ENCODE peak calls at places on chromosomes 16 and 17, in eight cellular contexts. E is bronchial epithelial cell; V is stimulated activated effector memory CD8-positive, alpha-beta T cell treated with anti-CD3 and anti-CD28 coated beads, Interleukin-12 subunit alpha, Interleukin-12 subunit beta, amount 100 ng/mL, for 72 hours; K is stimulated activated CD4-positive, alpha-beta T cell treated with anti-CD3 and anti-CD28 coated beads, Interleukin-15, amount 100 ng/mL, for 1 hour; L is heart right ventricle; O is stimulated activated naive CD4-positive, alpha-beta T cell; R is effector memory CD4-positive, alpha-beta T cell; Q is activated T-helper 1 cell treated with anti-CD3 and anti-CD28 coated beads, Interleukin-12 subunit alpha, Interleukin-12 subunit beta, Interleukin-2, Interleukin-4 antibody, amounts not matched to agents 30 ng/mL and 10 ng/mL and 1 ng/mL, durations not matched to agents 14 hours and 24 hours and 36 hours. H is an unnamed sample.

GRCh38 chr17:67829331-67829730 is 4.0 kb downstream of the BPTF start:
- DNase-seq in E (peak; percentile 70), V (no peak), K (peak; percentile 22), L (no peak), O (peak; percentile 23), R (peak; percentile 17), Q (peak; percentile 11), H (no peak)

GRCh38 chr17:7932483-7932891 is 481 bp downstream of the CNTROB start:
- DNase-seq in E (peak; percentile 18), V (no peak), K (no peak), L (no peak), O (no peak), R (no peak), Q (peak; percentile 16), H (peak; percentile 57)

GRCh38 chr17:75313941-75314550 is 24.8 kb upstream of the SLC25A19 start:
- DNase-seq in E (peak; percentile 31), V (no peak), K (no peak), L (no peak), O (no peak), R (no peak), Q (no peak), H (no peak)

GRCh38 chr17:50177476-50177875 is 11.7 kb downstream of the SGCA start:
- DNase-seq in E (peak; percentile 75), V (no peak), K (no peak), L (no peak), O (no peak), R (no peak), Q (no peak), H (no peak)

GRCh38 chr17:1970843-1971384 is 54.2 kb downstream of the RTN4RL1 start:
- DNase-seq in E (no peak), V (no peak), K (no peak), L (no peak), O (no peak), R (no peak), Q (no peak), H (no peak)

GRCh38 chr16:50593410-50594139 is 45.4 kb downstream of the NKD1 start:
- DNase-seq in E (no peak), V (no peak), K (no peak), L (no peak), O (no peak), R (no peak), Q (no peak), H (peak; percentile 80)

GRCh38 chr17:75625813-75626486 is 7.3 kb upstream of the SMIM5 start:
- DNase-seq in E (no peak), V (no peak), K (no peak), L (no peak), O (no peak), R (no peak), Q (no peak), H (peak; percentile 91)

GRCh38 chr16:8712589-8713361 is 38.4 kb downstream of the ABAT start:
- DNase-seq in E (no peak), V (no peak), K (no peak), L (no peak), O (no peak), R (no peak), Q (no peak), H (peak; percentile 59)

GRCh38 chr17:19409509-19409908 is 1.5 kb upstream of the RNF112 start:
- DNase-seq in E (peak; percentile 96), V (no peak), K (no peak), L (no peak), O (no peak), R (no peak), Q (no peak), H (no peak)

GRCh38 chr16:51523400-51523799 is 372.3 kb upstream of the SALL1 start:
- DNase-seq in E (no peak), V (no peak), K (no peak), L (no peak), O (no peak), R (no peak), Q (no peak), H (no peak)

GRCh38 chr16:31874354-31875111 is 926 bp downstream of the ZNF267 start:
- DNase-seq in E (peak; percentile 80), V (no peak), K (no peak), L (no peak), O (no peak), R (no peak), Q (peak; percentile 43), H (no peak)

GRCh38 chr16:15776572-15776971 is 80.3 kb downstream of the MYH11 start:
- DNase-seq in E (no peak), V (no peak), K (no peak), L (no peak), O (no peak), R (no peak), Q (no peak), H (no peak)

GRCh38 chr17:62587554-62587953 is 39.9 kb upstream of the MRC2 start:
- DNase-seq in E (no peak), V (no peak), K (no peak), L (no peak), O (no peak), R (no peak), Q (no peak), H (no peak)

GRCh38 chr16:14013571-14014283 is 57.4 kb upstream of the MRTFB start:
- DNase-seq in E (peak; percentile 95), V (no peak), K (no peak), L (no peak), O (no peak), R (no peak), Q (no peak), H (peak; percentile 38)